ENCODE peak calls at places on chromosomes 16 and 17, in six cellular contexts. J is heart right ventricle, U is heart left ventricle, B is WERI-Rb-1, H is tibial nerve, F is ovary. S is an unnamed sample.

GRCh38 chr17:49875690-49876089 is 27.8 kb upstream of the TAC4 start:
- DNase-seq in J (no peak), U (no peak), B (peak; percentile 67), H (no peak), F (no peak), S (no peak)

GRCh38 chr17:62750502-62751349 is 57.4 kb downstream of the MARCHF10 start:
- DNase-seq in J (no peak), U (no peak), B (peak; percentile 99), H (no peak), F (no peak), S (no peak)

GRCh38 chr17:10772425-10773380 is 31.2 kb downstream of the TMEM238L start:
- DNase-seq in J (no peak), U (no peak), B (peak; percentile 54), H (no peak), F (no peak), S (no peak)

GRCh38 chr17:28999216-28999615 is 6.6 kb downstream of the SEZ6 start:
- DNase-seq in J (no peak), U (no peak), B (no peak), H (no peak), F (no peak), S (no peak)

GRCh38 chr17:55264640-55265298 is at the start of gene HLF:
- DNase-seq in J (peak; percentile 82), U (peak; percentile 85), B (peak; percentile 92), H (peak; percentile 67), F (peak; percentile 86), S (peak; percentile 74)

GRCh38 chr17:57962441-57963148 is 7.4 kb upstream of the CUEDC1 start:
- DNase-seq in J (no peak), U (no peak), B (peak; percentile 2), H (no peak), F (no peak), S (no peak)

GRCh38 chr17:41586863-41587495 is at the start of gene KRT14:
- DNase-seq in J (no peak), U (no peak), B (no peak), H (no peak), F (no peak), S (no peak)

GRCh38 chr17:69945698-69946185 is 129.3 kb upstream of the KCNJ16 start:
- DNase-seq in J (peak; percentile 10), U (peak; percentile 16), B (no peak), H (no peak), F (no peak), S (no peak)

GRCh38 chr16:82660078-82660645 is 33.4 kb downstream of the CDH13 start:
- DNase-seq in J (no peak), U (no peak), B (no peak), H (no peak), F (no peak), S (no peak)

GRCh38 chr17:51795401-51795800 is 363.1 kb downstream of the CA10 start:
- DNase-seq in J (no peak), U (no peak), B (no peak), H (no peak), F (no peak), S (no peak)

GRCh38 chr16:65725156-65725845 is 603.4 kb upstream of the CDH11 start:
- DNase-seq in J (no peak), U (no peak), B (no peak), H (no peak), F (no peak), S (no peak)

GRCh38 chr16:64823676-64824075 is 298.2 kb downstream of the CDH11 start:
- DNase-seq in J (no peak), U (no peak), B (peak; percentile 17), H (no peak), F (no peak), S (no peak)

GRCh38 chr17:42833771-42834422 is 700 bp downstream of the PSME3 start:
- DNase-seq in J (no peak), U (no peak), B (peak; percentile 59), H (no peak), F (no peak), S (no peak)

GRCh38 chr17:30382345-30382744 is 3.6 kb downstream of the CPD start:
- DNase-seq in J (no peak), U (no peak), B (no peak), H (no peak), F (no peak), S (no peak)

GRCh38 chr17:19313066-19313745 is 49.3 kb downstream of the B9D1 start:
- DNase-seq in J (no peak), U (no peak), B (no peak), H (no peak), F (no peak), S (peak; percentile 16)

DNA sequence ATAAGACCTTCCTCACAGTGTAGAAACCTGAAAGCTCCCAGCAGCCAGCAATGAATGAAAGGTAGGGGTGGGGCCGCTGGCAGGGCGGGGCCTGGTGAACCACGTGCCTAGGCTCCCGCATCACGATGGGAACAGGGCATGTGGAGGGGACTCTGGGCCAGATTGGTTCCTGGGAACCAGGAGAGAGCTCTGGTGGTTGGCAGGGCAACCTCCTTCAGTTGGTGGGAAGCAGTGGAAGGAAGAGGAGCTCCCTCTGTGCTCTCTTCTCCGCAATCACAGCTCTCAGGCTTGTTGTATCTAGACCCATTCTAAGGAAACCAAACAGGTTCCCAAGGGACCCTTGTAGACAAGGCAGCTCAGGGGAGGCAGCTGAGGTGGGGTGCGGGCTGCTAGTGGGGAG is 10.5 kb downstream of the GGA2 start:
- DNase-seq in J (no peak), U (no peak), B (no peak), H (no peak), F (no peak), S (no peak)
- H3K27ac ChIP-seq in J (no peak overlapping the region), U (no peak overlapping the region), B (no peak overlapping the region), H (no peak overlapping the region), F (peak overlapping the region; percentile 5), S (peak overlapping the region; percentile 46)

DNA sequence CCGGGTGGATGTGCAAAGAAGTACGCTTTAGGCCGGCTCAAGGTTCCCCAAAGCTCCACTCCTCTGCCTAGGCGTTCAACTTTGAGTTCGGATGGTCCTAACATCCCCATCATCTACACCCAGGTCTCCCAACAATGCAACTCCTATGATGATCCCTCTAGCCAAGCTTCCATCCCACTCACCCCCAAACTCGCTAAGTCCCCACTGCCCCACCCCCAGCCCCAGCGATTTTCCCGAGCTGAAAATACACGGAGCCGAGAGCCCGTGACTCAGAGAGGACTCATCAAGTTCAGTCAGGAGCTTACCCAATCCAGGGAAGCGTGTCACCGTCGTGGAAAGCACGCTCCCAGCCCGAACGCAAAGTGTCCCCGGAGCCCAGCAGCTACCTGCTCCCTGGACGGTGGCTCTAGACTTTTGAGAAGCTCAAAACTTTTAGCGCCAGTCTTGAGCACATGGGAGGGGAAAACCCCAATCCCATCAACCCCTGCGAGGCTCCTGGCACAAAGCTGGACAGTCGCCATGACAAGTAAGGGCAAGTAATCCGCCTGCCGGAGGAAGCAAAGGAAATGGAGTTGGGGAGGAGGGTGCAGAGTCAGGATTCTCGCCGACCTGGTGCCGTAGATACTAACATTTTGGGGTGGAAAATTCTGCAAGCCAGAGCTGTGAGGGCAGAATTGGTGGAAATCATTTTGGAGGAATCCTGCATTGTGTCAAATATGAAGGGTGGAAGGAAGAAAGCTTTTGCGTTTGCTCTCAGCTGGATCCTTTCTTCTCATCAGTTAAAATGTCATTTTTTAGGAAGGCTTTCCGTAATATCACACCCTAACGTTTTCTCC is at the start of gene TP53:
- DNase-seq in J (peak; percentile 94), U (peak; percentile 93), B (peak; percentile 92), H (peak; percentile 72), F (peak; percentile 91), S (peak; percentile 88)
- TF ChIP-seq CTCF in J (no peak), U (no peak), B (no peak), H (no peak), F (peak; percentile 11), S (no peak)

GRCh38 chr16:67517661-67518423 is 10.8 kb upstream of the RIPOR1 start:
- DNase-seq in J (no peak), U (no peak), B (no peak), H (no peak), F (no peak), S (no peak)
- H3K4me3 ChIP-seq in J (no peak overlapping the region), U (no peak overlapping the region), B (no peak overlapping the region), H (no peak overlapping the region), F (no peak overlapping the region), S (no peak overlapping the region)

DNA sequence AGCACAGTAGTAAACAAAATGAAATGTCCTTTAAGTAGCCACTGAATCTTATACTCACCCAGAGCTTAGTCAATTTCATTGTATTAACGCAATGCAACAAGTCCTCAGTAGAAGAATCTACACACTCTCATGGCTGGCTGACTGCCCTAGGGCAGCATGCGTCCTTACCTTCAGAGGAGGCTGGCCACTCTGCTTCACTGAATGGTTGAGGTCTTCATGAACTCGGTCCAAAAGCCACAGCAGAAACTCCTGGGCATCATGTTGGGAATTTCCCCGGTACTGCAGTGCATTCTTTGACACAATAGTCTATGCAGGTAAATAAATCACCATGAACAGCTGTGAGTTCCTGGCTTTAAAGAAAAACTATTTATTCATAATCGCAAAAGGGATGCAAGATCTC is 41.4 kb downstream of the USP31 start:
- DNase-seq in J (no peak), U (no peak), B (no peak), H (no peak), F (no peak), S (no peak)
- H3K27ac ChIP-seq in J (no peak overlapping the region), U (no peak overlapping the region), B (no peak overlapping the region), H (no peak overlapping the region), F (no peak overlapping the region), S (no peak overlapping the region)

DNA sequence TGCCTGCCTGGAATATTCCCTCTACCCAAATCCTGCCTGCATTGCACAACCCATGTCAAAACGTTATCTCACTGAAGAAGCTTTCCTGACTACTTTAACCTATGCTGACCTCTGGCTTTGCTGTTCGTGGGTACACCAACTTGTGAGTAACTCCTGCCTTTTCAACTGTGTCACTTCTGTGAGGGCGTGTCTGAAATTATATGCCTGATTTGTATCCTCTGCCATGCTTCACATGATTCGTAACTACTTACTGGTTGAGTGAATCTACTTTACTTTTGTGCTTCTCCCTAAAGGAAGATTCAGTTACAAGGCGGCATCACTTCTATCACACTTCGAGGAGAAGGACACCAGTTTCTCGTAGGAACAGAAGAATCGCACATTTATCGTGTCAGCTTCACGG is 33.3 kb upstream of the USP43 start:
- DNase-seq in J (no peak), U (no peak), B (no peak), H (no peak), F (no peak), S (no peak)
- TF ChIP-seq CTCF in J (no peak), U (no peak), B (no peak), H (no peak), F (no peak), S (no peak)

GRCh38 chr17:81223758-81224122 is 975 bp upstream of the CEP131 start:
- DNase-seq in J (no peak), U (no peak), B (no peak), H (no peak), F (no peak), S (no peak)
- H3K4me3 ChIP-seq in J (peak overlapping the region; percentile 82), U (peak overlapping the region; percentile 84), B (no peak overlapping the region), H (peak overlapping the region; percentile 43), F (no peak overlapping the region), S (peak overlapping the region; percentile 79)

S was measured in lower lobe of right lung.